ENCODE peak calls at places on chromosomes 6 and 20, in five cellular contexts. One of them, this sample, is unnamed.

GRCh38 chr6:7145269-7146078 is 37.7 kb downstream of the RREB1 start:
- DNase-seq in hippocampal formation: no peak
- DNase-seq in ureter: peak
- DNase-seq in activated naive CD4-positive, alpha-beta T cell: no peak
- DNase-seq in lung: peak
- DNase-seq in this sample: peak

GRCh38 chr6:93282521-93283031 is 136.8 kb downstream of the EPHA7 start:
- DNase-seq in hippocampal formation: no peak
- DNase-seq in ureter: peak
- DNase-seq in activated naive CD4-positive, alpha-beta T cell: no peak
- DNase-seq in lung: no peak
- DNase-seq in this sample: no peak

GRCh38 chr20:57432874-57433491 is 41.8 kb downstream of the RBM38 start:
- DNase-seq in hippocampal formation: peak
- DNase-seq in ureter: peak
- DNase-seq in activated naive CD4-positive, alpha-beta T cell: peak
- DNase-seq in lung: peak
- DNase-seq in this sample: peak

GRCh38 chr6:35487653-35488516 is 9.0 kb downstream of the TEAD3 start:
- DNase-seq in hippocampal formation: no peak
- DNase-seq in ureter: peak
- DNase-seq in activated naive CD4-positive, alpha-beta T cell: no peak
- DNase-seq in lung: no peak
- DNase-seq in this sample: peak

GRCh38 chr6:54057068-54057467 is 54.2 kb upstream of the MLIP start:
- DNase-seq in hippocampal formation: no peak
- DNase-seq in ureter: no peak
- DNase-seq in activated naive CD4-positive, alpha-beta T cell: no peak
- DNase-seq in lung: no peak
- DNase-seq in this sample: no peak

GRCh38 chr20:51930775-51931174 is 128.5 kb upstream of the SALL4 start:
- DNase-seq in hippocampal formation: no peak
- DNase-seq in ureter: no peak
- DNase-seq in activated naive CD4-positive, alpha-beta T cell: no peak
- DNase-seq in lung: no peak
- DNase-seq in this sample: no peak

GRCh38 chr20:34938466-34939163 is 17.0 kb downstream of the GSS start:
- DNase-seq in hippocampal formation: peak
- DNase-seq in ureter: no peak
- DNase-seq in activated naive CD4-positive, alpha-beta T cell: no peak
- DNase-seq in lung: peak
- DNase-seq in this sample: peak

GRCh38 chr20:6837730-6838129 is 70.2 kb downstream of the BMP2 start:
- DNase-seq in hippocampal formation: no peak
- DNase-seq in ureter: no peak
- DNase-seq in activated naive CD4-positive, alpha-beta T cell: no peak
- DNase-seq in lung: no peak
- DNase-seq in this sample: no peak

GRCh38 chr6:37971263-37971662 is 151.7 kb downstream of the ZFAND3 start:
- DNase-seq in hippocampal formation: no peak
- DNase-seq in ureter: no peak
- DNase-seq in activated naive CD4-positive, alpha-beta T cell: no peak
- DNase-seq in lung: no peak
- DNase-seq in this sample: no peak

This sample was measured in AML-193.